ENCODE peak calls at places on chromosomes 11 and 22, in four cellular contexts. One of them, this sample, is unnamed.

GRCh38 chr11:65773784-65774411 is 6.9 kb downstream of the AP5B1 start:
- DNase-seq in CD8-positive, alpha-beta memory T cell: no peak
- DNase-seq in AG04450: no peak
- DNase-seq in fibroblast of the aortic adventitia: no peak
- DNase-seq in this sample: no peak

GRCh38 chr22:23829845-23830372 is 8.9 kb downstream of the DERL3 start:
- DNase-seq in CD8-positive, alpha-beta memory T cell: no peak
- DNase-seq in AG04450: peak; percentile 77
- DNase-seq in fibroblast of the aortic adventitia: peak; percentile 95
- DNase-seq in this sample: peak; percentile 87

GRCh38 chr22:45893516-45893915 is 83.4 kb downstream of the WNT7B start:
- DNase-seq in CD8-positive, alpha-beta memory T cell: peak; percentile 34
- DNase-seq in AG04450: peak; percentile 11
- DNase-seq in fibroblast of the aortic adventitia: no peak
- DNase-seq in this sample: no peak

GRCh38 chr11:125207866-125208425 is 43.4 kb downstream of the PKNOX2 start:
- DNase-seq in CD8-positive, alpha-beta memory T cell: no peak
- DNase-seq in AG04450: no peak
- DNase-seq in fibroblast of the aortic adventitia: peak; percentile 64
- DNase-seq in this sample: peak; percentile 13

GRCh38 chr11:55920537-55920936 is 6.2 kb upstream of the OR5W2 start:
- DNase-seq in CD8-positive, alpha-beta memory T cell: no peak
- DNase-seq in AG04450: no peak
- DNase-seq in fibroblast of the aortic adventitia: no peak
- DNase-seq in this sample: no peak

GRCh38 chr11:2194877-2195755 is 23.5 kb upstream of the TH start:
- DNase-seq in CD8-positive, alpha-beta memory T cell: peak; percentile 61
- DNase-seq in AG04450: no peak
- DNase-seq in fibroblast of the aortic adventitia: peak; percentile 15
- DNase-seq in this sample: peak; percentile 15

GRCh38 chr22:33917744-33918406 is 2.4 kb downstream of the LARGE1 start:
- DNase-seq in CD8-positive, alpha-beta memory T cell: no peak
- DNase-seq in AG04450: no peak
- DNase-seq in fibroblast of the aortic adventitia: peak; percentile 17
- DNase-seq in this sample: no peak

GRCh38 chr11:120147950-120148270 is 10.0 kb upstream of the TRIM29 start:
- DNase-seq in CD8-positive, alpha-beta memory T cell: no peak
- DNase-seq in AG04450: no peak
- DNase-seq in fibroblast of the aortic adventitia: no peak
- DNase-seq in this sample: no peak

GRCh38 chr22:39314251-39314971 is 5.0 kb downstream of the RPL3 start:
- DNase-seq in CD8-positive, alpha-beta memory T cell: peak; percentile 41
- DNase-seq in AG04450: no peak
- DNase-seq in fibroblast of the aortic adventitia: no peak
- DNase-seq in this sample: no peak

GRCh38 chr11:62925308-62925707 is 4.1 kb upstream of the CHRM1 start:
- DNase-seq in CD8-positive, alpha-beta memory T cell: no peak
- DNase-seq in AG04450: no peak
- DNase-seq in fibroblast of the aortic adventitia: no peak
- DNase-seq in this sample: no peak

GRCh38 chr11:123429851-123430735 is at the start of gene GRAMD1B:
- DNase-seq in CD8-positive, alpha-beta memory T cell: peak; percentile 85
- DNase-seq in AG04450: peak; percentile 30
- DNase-seq in fibroblast of the aortic adventitia: peak; percentile 66
- DNase-seq in this sample: peak; percentile 84

GRCh38 chr22:49929553-49929979 is 11.1 kb downstream of the CRELD2 start:
- DNase-seq in CD8-positive, alpha-beta memory T cell: peak; percentile 78
- DNase-seq in AG04450: no peak
- DNase-seq in fibroblast of the aortic adventitia: peak; percentile 21
- DNase-seq in this sample: no peak

GRCh38 chr11:122149232-122149631 is 33.2 kb upstream of the BLID start:
- DNase-seq in CD8-positive, alpha-beta memory T cell: no peak
- DNase-seq in AG04450: no peak
- DNase-seq in fibroblast of the aortic adventitia: no peak
- DNase-seq in this sample: no peak

GRCh38 chr22:49756201-49756600 is 71.5 kb downstream of the BRD1 start:
- DNase-seq in CD8-positive, alpha-beta memory T cell: no peak
- DNase-seq in AG04450: no peak
- DNase-seq in fibroblast of the aortic adventitia: no peak
- DNase-seq in this sample: no peak

GRCh38 chr22:29879738-29880137 is 3.2 kb upstream of the MTMR3 start:
- DNase-seq in CD8-positive, alpha-beta memory T cell: no peak
- DNase-seq in AG04450: no peak
- DNase-seq in fibroblast of the aortic adventitia: no peak
- DNase-seq in this sample: no peak

GRCh38 chr11:28107331-28107725 is 628 bp downstream of the KIF18A start:
- DNase-seq in CD8-positive, alpha-beta memory T cell: peak; percentile 48
- DNase-seq in AG04450: no peak
- DNase-seq in fibroblast of the aortic adventitia: no peak
- DNase-seq in this sample: no peak

GRCh38 chr11:38524945-38525344 is 1926.9 kb upstream of the RAG2 start:
- DNase-seq in CD8-positive, alpha-beta memory T cell: no peak
- DNase-seq in AG04450: no peak
- DNase-seq in fibroblast of the aortic adventitia: no peak
- DNase-seq in this sample: no peak

GRCh38 chr11:87967459-87967858 is 207.8 kb downstream of the RAB38 start:
- DNase-seq in CD8-positive, alpha-beta memory T cell: no peak
- DNase-seq in AG04450: no peak
- DNase-seq in fibroblast of the aortic adventitia: no peak
- DNase-seq in this sample: no peak

GRCh38 chr22:24179478-24180210 is 1.6 kb upstream of the SUSD2 start:
- DNase-seq in CD8-positive, alpha-beta memory T cell: no peak
- DNase-seq in AG04450: no peak
- DNase-seq in fibroblast of the aortic adventitia: no peak
- DNase-seq in this sample: no peak

GRCh38 chr11:102666331-102666957 is 39.1 kb downstream of the MMP27 start:
- DNase-seq in CD8-positive, alpha-beta memory T cell: no peak
- DNase-seq in AG04450: peak; percentile 13
- DNase-seq in fibroblast of the aortic adventitia: peak; percentile 67
- DNase-seq in this sample: peak; percentile 61

GRCh38 chr11:707817-708420 is 1.9 kb downstream of the EPS8L2 start:
- DNase-seq in CD8-positive, alpha-beta memory T cell: no peak
- DNase-seq in AG04450: no peak
- DNase-seq in fibroblast of the aortic adventitia: no peak
- DNase-seq in this sample: no peak

GRCh38 chr11:132177106-132177505 is 806.7 kb downstream of the NTM start:
- DNase-seq in CD8-positive, alpha-beta memory T cell: no peak
- DNase-seq in AG04450: peak; percentile 27
- DNase-seq in fibroblast of the aortic adventitia: peak; percentile 72
- DNase-seq in this sample: peak; percentile 71

GRCh38 chr11:125412177-125412496 is 83.9 kb downstream of the FEZ1 start:
- DNase-seq in CD8-positive, alpha-beta memory T cell: no peak
- DNase-seq in AG04450: no peak
- DNase-seq in fibroblast of the aortic adventitia: no peak
- DNase-seq in this sample: no peak

DNA sequence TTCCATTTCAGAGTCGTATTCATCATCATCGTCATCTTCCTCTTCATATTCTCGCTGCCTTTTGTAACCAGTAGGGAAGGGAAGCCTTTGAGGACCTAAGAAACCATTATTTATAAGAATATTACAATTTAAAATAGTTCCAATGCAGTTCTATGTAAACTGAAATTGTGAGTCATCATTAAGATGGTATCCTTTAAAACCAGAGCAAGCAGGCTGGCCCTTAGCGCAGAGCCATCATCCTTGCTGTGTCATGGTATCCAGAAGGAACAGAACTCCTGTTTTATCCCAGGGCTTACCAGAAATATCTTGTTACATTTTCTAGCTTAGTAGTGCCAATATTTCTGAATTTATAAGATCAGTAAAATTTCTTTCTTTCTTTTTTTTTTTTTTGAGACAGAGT is 12.8 kb downstream of the MISFA start:
- DNase-seq in CD8-positive, alpha-beta memory T cell: no peak
- DNase-seq in AG04450: no peak
- DNase-seq in fibroblast of the aortic adventitia: no peak
- DNase-seq in this sample: no peak
- H3K4me3 ChIP-seq in CD8-positive, alpha-beta memory T cell: no peak overlapping the region
- H3K4me3 ChIP-seq in AG04450: no peak overlapping the region
- H3K4me3 ChIP-seq in fibroblast of the aortic adventitia: no peak overlapping the region
- H3K4me3 ChIP-seq in this sample: no peak overlapping the region

DNA sequence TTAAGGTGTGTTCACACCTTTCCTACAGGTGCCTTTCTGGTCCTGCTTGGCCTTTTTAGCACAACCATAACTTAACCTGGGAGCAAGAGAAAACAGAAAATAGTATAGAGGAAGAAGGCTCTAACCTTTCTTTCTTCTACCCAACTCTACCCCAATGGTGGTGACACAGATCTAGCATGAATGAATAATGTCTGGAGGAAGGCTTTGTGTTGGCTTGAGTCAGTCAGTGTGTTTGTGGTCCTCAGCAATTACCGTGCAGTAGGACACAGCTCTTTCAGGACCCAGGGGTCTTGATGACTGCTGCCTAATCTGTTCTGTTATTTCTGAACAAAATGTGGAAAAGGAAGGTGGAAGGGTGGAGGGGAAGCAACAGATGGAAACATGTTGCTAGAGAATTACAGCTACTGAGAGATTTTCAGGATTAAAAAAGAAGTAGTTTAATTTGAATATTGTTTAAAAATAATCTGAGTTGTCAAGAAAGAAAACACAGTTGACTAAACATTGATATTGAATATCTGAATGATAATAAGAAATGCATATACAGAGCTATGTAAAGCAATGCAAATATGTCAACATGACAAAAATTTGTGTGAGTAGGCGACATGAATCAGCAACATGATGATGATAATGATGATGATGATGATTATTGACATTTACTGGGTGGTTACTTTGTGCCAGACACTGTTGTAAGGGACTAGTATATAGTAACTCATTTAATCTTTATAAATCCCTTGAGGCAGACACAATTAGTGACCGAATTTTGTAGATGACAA is 55.3 kb downstream of the AASDHPPT start:
- DNase-seq in CD8-positive, alpha-beta memory T cell: no peak
- DNase-seq in AG04450: no peak
- DNase-seq in fibroblast of the aortic adventitia: no peak
- DNase-seq in this sample: no peak
- H3K4me3 ChIP-seq in CD8-positive, alpha-beta memory T cell: no peak overlapping the region
- H3K4me3 ChIP-seq in AG04450: no peak overlapping the region
- H3K4me3 ChIP-seq in fibroblast of the aortic adventitia: no peak overlapping the region
- H3K4me3 ChIP-seq in this sample: no peak overlapping the region

GRCh38 chr22:19480173-19480568 is 451 bp downstream of the CDC45 start:
- DNase-seq in CD8-positive, alpha-beta memory T cell: no peak
- DNase-seq in AG04450: no peak
- DNase-seq in fibroblast of the aortic adventitia: no peak
- DNase-seq in this sample: no peak
- H3K4me3 ChIP-seq in CD8-positive, alpha-beta memory T cell: peak overlapping the region; percentile 85
- H3K4me3 ChIP-seq in AG04450: peak overlapping the region; percentile 83
- H3K4me3 ChIP-seq in fibroblast of the aortic adventitia: peak overlapping the region; percentile 82
- H3K4me3 ChIP-seq in this sample: peak overlapping the region; percentile 94

GRCh38 chr11:12270817-12271216 is 106.6 kb upstream of the PARVA start:
- DNase-seq in CD8-positive, alpha-beta memory T cell: no peak
- DNase-seq in AG04450: no peak
- DNase-seq in fibroblast of the aortic adventitia: no peak
- DNase-seq in this sample: no peak

GRCh38 chr11:12272821-12273617 is 104.4 kb upstream of the PARVA start:
- DNase-seq in CD8-positive, alpha-beta memory T cell: peak; percentile 3
- DNase-seq in AG04450: no peak
- DNase-seq in fibroblast of the aortic adventitia: no peak
- DNase-seq in this sample: peak; percentile 54

GRCh38 chr11:12271241-12271640 is 106.1 kb upstream of the PARVA start:
- DNase-seq in CD8-positive, alpha-beta memory T cell: peak; percentile 39
- DNase-seq in AG04450: no peak
- DNase-seq in fibroblast of the aortic adventitia: no peak
- DNase-seq in this sample: no peak

GRCh38 chr11:12270215-12270797 is 107.1 kb upstream of the PARVA start:
- DNase-seq in CD8-positive, alpha-beta memory T cell: no peak
- DNase-seq in AG04450: no peak
- DNase-seq in fibroblast of the aortic adventitia: peak; percentile 44
- DNase-seq in this sample: no peak

GRCh38 chr11:12271826-12272366 is 105.5 kb upstream of the PARVA start:
- DNase-seq in CD8-positive, alpha-beta memory T cell: peak; percentile 30
- DNase-seq in AG04450: no peak
- DNase-seq in fibroblast of the aortic adventitia: no peak
- DNase-seq in this sample: no peak
- H3K4me3 ChIP-seq in CD8-positive, alpha-beta memory T cell: no peak overlapping the region
- H3K4me3 ChIP-seq in AG04450: no peak overlapping the region
- H3K4me3 ChIP-seq in fibroblast of the aortic adventitia: no peak overlapping the region
- H3K4me3 ChIP-seq in this sample: no peak overlapping the region

DNA sequence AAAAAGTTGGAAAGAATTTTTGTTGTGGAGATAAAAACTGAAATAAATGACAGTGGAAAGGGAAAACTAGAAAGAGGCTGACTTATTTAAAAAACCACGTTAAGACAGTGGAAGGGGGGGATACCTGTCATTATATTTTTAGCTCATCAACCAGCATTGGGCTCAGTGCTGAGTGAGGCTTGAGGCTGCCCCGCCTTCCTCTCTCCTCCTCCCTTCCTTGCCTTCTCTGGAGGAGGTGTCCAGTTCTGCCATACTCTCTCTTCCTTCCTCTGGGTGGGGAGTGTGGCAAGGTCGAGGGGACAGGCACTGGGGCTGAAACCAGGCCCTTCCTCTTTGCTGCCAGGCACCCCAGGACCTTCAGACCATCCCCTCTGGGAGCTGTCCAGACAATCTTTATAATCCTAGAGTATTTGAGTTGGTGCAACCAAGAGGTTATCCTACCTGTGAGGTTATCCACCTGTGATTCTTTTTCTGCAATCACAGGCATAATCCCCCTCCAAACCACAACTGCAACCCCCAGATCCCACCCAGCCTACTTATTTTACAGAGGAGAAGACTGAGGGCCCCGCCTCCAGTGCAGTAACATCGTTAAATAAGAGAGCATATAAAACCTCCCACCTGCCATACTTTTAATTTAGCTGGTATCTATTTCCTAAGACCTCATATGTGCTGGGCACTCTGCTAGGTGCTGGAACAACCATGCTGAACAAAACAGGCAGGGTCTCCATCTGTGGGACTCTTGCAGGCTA is 578.5 kb downstream of the BUD13 start:
- DNase-seq in CD8-positive, alpha-beta memory T cell: no peak
- DNase-seq in AG04450: no peak
- DNase-seq in fibroblast of the aortic adventitia: no peak
- DNase-seq in this sample: no peak
- H3K4me3 ChIP-seq in CD8-positive, alpha-beta memory T cell: no peak overlapping the region
- H3K4me3 ChIP-seq in AG04450: peak overlapping the region; percentile 61
- H3K4me3 ChIP-seq in fibroblast of the aortic adventitia: no peak overlapping the region
- H3K4me3 ChIP-seq in this sample: no peak overlapping the region